ENCODE peak calls at places on chromosomes 7 and 10, in four cellular contexts. X, H, N and Q are unnamed samples.

GRCh38 chr7:3416453-3416852 is 115.4 kb downstream of the SDK1 start:
- DNase-seq in N (no peak), H (no peak), X (no peak), Q (no peak)

GRCh38 chr7:156640949-156641485 is 443 bp downstream of the RNF32 start:
- DNase-seq in N (peak; percentile 3), X (no peak), H (peak; percentile 83), Q (no peak)

GRCh38 chr10:17454181-17454800 is at the start of gene ST8SIA6:
- DNase-seq in H (peak; percentile 77), X (no peak), N (no peak), Q (no peak)

GRCh38 chr7:1123721-1124120 is 35.8 kb downstream of the GPER1 start:
- DNase-seq in X (peak; percentile 21), H (no peak), N (no peak), Q (no peak)

GRCh38 chr7:151544183-151544582 is 24.5 kb upstream of the RHEB start:
- DNase-seq in H (no peak), X (no peak), N (no peak), Q (no peak)

GRCh38 chr7:120867932-120868331 is 10.0 kb upstream of the TSPAN12 start:
- DNase-seq in H (no peak), N (no peak), X (no peak), Q (no peak)

GRCh38 chr10:95266674-95267095 is 24.1 kb downstream of the PDLIM1 start:
- DNase-seq in N (peak; percentile 71), H (peak; percentile 65), X (peak; percentile 76), Q (no peak)

GRCh38 chr7:141700848-141701371 is 1.1 kb downstream of the DENND11 start:
- DNase-seq in H (no peak), X (no peak), N (no peak), Q (no peak)

GRCh38 chr7:18858232-18858631 is 259.2 kb downstream of the TWIST1 start:
- DNase-seq in N (no peak), X (no peak), H (no peak), Q (no peak)

GRCh38 chr10:11936389-11937152 is 106.0 kb downstream of the UPF2 start:
- DNase-seq in X (no peak), N (no peak), H (no peak), Q (no peak)

GRCh38 chr10:129547583-129547982 is 80.5 kb downstream of the MGMT start:
- DNase-seq in X (no peak), H (no peak), N (no peak), Q (no peak)

GRCh38 chr7:31735991-31736982 is 49.3 kb downstream of the PPP1R17 start:
- DNase-seq in N (peak; percentile 35), H (peak; percentile 62), X (peak; percentile 52), Q (peak; percentile 41)

GRCh38 chr7:133934974-133935330 is 192.2 kb upstream of the LRGUK start:
- DNase-seq in H (no peak), N (no peak), X (no peak), Q (no peak)

GRCh38 chr10:111126073-111126472 is 49.2 kb downstream of the ADRA2A start:
- DNase-seq in H (no peak), N (no peak), X (no peak), Q (no peak)

GRCh38 chr10:118812393-118812740 is 57.6 kb upstream of the CACUL1 start:
- DNase-seq in N (no peak), H (no peak), X (no peak), Q (no peak)

GRCh38 chr10:80277016-80277415 is 12.4 kb downstream of the MAT1A start:
- DNase-seq in X (no peak), H (no peak), N (no peak), Q (no peak)

GRCh38 chr7:37311282-37311868 is 137.3 kb downstream of the ELMO1 start:
- DNase-seq in X (no peak), H (no peak), N (no peak), Q (no peak)

GRCh38 chr7:132857703-132858102 is 224.2 kb downstream of the CHCHD3 start:
- DNase-seq in X (no peak), N (no peak), H (no peak), Q (no peak)

GRCh38 chr7:282621-283020 is 7.3 kb upstream of the FOXL3 start:
- DNase-seq in H (no peak), X (no peak), N (no peak), Q (no peak)

GRCh38 chr10:116183733-116184447 is 89.1 kb downstream of the GFRA1 start:
- DNase-seq in X (no peak), H (no peak), N (no peak), Q (no peak)

GRCh38 chr7:128191136-128191844 is 49.8 kb upstream of the LEP start:
- DNase-seq in X (no peak), N (no peak), H (no peak), Q (no peak)

GRCh38 chr10:114724295-114724694 is 66.2 kb upstream of the ABLIM1 start:
- DNase-seq in X (no peak), H (no peak), N (no peak), Q (no peak)

GRCh38 chr7:94170836-94171235 is 166.7 kb upstream of the BET1 start:
- DNase-seq in H (no peak), N (no peak), X (no peak), Q (no peak)

GRCh38 chr7:33862946-33863814 is 42.2 kb upstream of the BMPER start:
- DNase-seq in H (no peak), X (no peak), N (no peak), Q (no peak)

GRCh38 chr10:24897326-24897926 is 55.0 kb downstream of the PRTFDC1 start:
- DNase-seq in X (peak; percentile 20), H (peak; percentile 92), N (peak; percentile 45), Q (no peak)

GRCh38 chr10:73585223-73585784 is 5.8 kb downstream of the USP54 start:
- DNase-seq in X (no peak), H (no peak), N (no peak), Q (no peak)

GRCh38 chr10:48224979-48225560 is 49.4 kb downstream of the FRMPD2 start:
- DNase-seq in N (no peak), H (no peak), X (no peak), Q (no peak)

GRCh38 chr7:284762-285722 is 4.9 kb upstream of the FOXL3 start:
- DNase-seq in N (no peak), X (no peak), H (no peak), Q (no peak)

GRCh38 chr10:107548301-107548700 is 383.8 kb upstream of the SORCS1 start:
- DNase-seq in X (no peak), H (no peak), N (no peak), Q (no peak)

GRCh38 chr10:11381511-11381910 is 229.9 kb downstream of the USP6NL start:
- DNase-seq in N (no peak), H (no peak), X (no peak), Q (no peak)

GRCh38 chr10:57818522-57818921 is 449.2 kb downstream of the IPMK start:
- DNase-seq in H (no peak), X (no peak), N (no peak), Q (no peak)

GRCh38 chr10:62040896-62041295 is 139.4 kb downstream of the ARID5B start:
- DNase-seq in X (no peak), N (no peak), H (no peak), Q (no peak)

GRCh38 chr10:62046522-62047239 is 145.2 kb downstream of the ARID5B start:
- DNase-seq in N (no peak), H (no peak), X (peak; percentile 67), Q (no peak)

GRCh38 chr10:62044569-62044968 is 143.1 kb downstream of the ARID5B start:
- DNase-seq in N (no peak), H (no peak), X (no peak), Q (no peak)

GRCh38 chr10:62045765-62046521 is 144.4 kb downstream of the ARID5B start:
- DNase-seq in X (peak; percentile 83), N (no peak), H (no peak), Q (no peak)

DNA sequence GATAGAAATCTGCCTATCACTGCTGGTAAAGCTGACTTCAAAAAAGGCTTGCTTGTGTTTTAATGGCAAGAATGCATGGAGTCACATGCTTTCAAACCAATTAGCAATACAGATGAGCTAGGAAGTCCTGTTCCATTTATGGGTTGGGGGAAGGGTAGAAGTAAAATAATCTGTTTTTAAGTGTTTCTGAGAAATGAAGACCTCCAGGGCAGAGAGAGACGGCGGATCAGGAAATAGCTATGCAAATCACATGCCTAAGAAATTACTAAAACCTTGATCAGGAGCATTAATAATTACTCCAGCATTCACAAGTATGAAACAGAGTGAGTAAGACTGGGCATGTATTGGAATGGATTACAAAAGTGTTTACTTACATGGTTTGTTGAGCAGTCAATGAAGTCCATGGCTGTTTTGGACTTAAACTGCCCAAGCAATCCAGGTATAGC is 142.0 kb downstream of the ARID5B start:
- DNase-seq in N (no peak), X (no peak), H (no peak), Q (no peak)
- H3K4me3 ChIP-seq in N (no peak overlapping the region), X (no peak overlapping the region), H (no peak overlapping the region), Q (no peak overlapping the region)

DNA sequence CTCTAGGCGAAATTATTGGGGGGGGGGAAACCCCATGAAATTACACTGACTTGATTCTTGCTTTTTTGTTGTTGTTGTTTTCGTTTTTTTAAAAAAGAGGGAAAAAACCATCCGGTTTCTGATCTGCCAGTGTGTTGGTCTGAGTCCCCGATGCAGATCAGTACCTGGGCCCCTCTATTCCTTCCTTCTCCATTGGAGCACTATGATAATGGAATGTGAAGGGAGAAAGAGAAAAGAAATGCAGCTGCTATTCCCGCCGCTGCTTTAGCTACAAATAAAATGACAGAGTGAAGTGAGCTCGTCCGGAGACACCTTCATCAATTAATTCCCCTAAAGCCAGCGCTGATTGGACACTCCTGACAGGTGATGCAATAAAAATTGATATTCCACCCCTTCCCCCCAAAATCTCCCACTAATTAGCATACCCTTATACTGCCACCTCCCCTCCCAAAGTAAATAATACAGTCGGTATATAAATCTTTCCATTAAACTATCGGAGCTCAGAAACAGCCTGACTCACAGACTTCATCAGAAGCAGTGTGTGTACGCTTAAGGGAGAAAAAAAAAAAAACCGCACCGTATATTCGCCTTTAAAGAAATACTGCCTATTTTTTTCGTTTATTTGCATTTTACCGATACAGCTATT is 7.4 kb downstream of the SKIDA1 start:
- DNase-seq in X (no peak), N (no peak), H (no peak), Q (no peak)
- TF ChIP-seq TCF7L2 in X (no peak), N (no peak), H (no peak), Q (no peak)

DNA sequence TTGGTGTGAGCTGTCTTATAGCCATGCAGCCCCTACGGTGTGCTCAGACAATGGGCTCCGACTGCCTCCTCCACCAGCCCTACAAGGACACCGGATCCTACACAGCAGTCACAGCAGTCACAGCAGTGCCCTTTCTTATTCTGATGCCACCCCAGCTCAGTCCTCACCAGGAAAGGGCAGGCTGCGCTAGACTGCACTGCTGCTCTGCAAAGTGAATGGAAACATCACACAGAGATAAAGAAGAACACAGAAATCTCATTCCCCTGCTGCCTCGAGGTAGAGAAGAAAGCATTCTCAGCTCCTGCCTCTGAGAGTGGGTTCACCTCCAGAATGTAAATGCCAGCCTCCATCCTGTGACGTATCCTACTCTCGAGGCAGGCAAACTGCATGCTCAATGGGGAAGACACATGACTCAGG is 241.6 kb upstream of the KMT2E start:
- DNase-seq in N (no peak), X (no peak), H (no peak), Q (no peak)
- H3K4me3 ChIP-seq in N (no peak overlapping the region), X (no peak overlapping the region), H (no peak overlapping the region), Q (no peak overlapping the region)

DNA sequence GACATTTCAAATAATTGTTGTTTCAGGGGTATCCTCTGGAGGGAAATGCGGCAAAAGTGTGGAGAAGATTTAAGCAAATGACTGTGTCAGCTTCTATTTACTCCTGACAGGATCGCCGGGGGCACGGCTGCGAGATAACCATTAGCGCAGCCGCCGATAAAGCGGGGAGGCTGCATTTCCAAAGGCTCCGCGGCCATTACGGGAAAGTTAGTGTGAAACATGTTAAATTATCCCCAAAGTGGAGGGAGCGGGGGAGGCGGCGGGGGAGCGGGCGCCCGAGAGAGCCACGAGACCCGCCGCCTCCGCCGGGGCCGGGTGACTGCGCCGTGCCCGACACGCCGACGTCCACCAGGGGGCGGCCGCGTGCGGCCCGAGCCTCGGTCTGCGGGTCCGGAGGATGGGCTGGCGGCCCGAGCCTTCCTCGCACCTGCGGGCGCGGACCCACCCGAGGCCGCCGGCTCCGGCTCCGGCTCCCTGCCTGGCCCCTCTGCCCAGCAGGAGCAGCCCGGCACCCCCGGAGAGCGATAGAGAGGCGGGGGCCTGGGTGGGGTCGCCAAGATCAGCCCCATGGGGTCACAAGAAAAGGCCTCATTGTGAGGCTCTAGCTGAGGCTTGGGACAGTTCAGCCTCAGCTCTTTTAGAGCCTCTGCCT is 74.4 kb upstream of the PAX2 start:
- DNase-seq in N (no peak), H (peak; percentile 39), X (no peak), Q (no peak)
- TF ChIP-seq TCF7L2 in N (peak; percentile 23), H (no peak), X (no peak), Q (no peak)